ENCODE peak calls at places on chromosome 16, in four cellular contexts. W, E, O and F are unnamed samples.

GRCh38 chr16:70018254-70018653 is 67.1 kb downstream of the CLEC18A start:
- DNase-seq in O (peak), E (no peak), W (peak), F (peak)

GRCh38 chr16:774086-775001 is 13.8 kb downstream of the MSLN start:
- DNase-seq in E (no peak), O (no peak), W (no peak), F (no peak)

GRCh38 chr16:3401719-3402397 is 843 bp downstream of the ZNF174 start:
- DNase-seq in E (peak), W (peak), O (peak), F (peak)

GRCh38 chr16:29868396-29868795 is 5.4 kb upstream of the CDIPT start:
- DNase-seq in E (no peak), O (no peak), W (no peak), F (no peak)

GRCh38 chr16:50548659-50549560 is 714 bp downstream of the NKD1 start:
- DNase-seq in O (peak), W (peak), E (no peak), F (no peak)

GRCh38 chr16:81585785-81586184 is 141.2 kb downstream of the CMIP start:
- DNase-seq in E (no peak), O (no peak), W (peak), F (peak)

GRCh38 chr16:27237229-27238015 is 31.1 kb downstream of the NSMCE1 start:
- DNase-seq in E (no peak), W (peak), O (no peak), F (no peak)

GRCh38 chr16:11016993-11017392 is 72.6 kb downstream of the CLEC16A start:
- DNase-seq in O (peak), W (peak), E (no peak), F (no peak)

GRCh38 chr16:53829186-53829747 is 125.3 kb downstream of the FTO start:
- DNase-seq in W (no peak), O (peak), E (no peak), F (no peak)

GRCh38 chr16:58638148-58639036 is 8.8 kb upstream of the CNOT1 start:
- DNase-seq in E (no peak), W (peak), O (peak), F (peak)
- H3K4me2 ChIP-seq in E (no peak), W (no peak), O (peak), F (no peak)

GRCh38 chr16:89053725-89054029 is 40.0 kb upstream of the ACSF3 start:
- DNase-seq in W (no peak), O (no peak), E (no peak), F (no peak)

GRCh38 chr16:89051521-89052166 is 42.0 kb upstream of the ACSF3 start:
- DNase-seq in W (no peak), E (no peak), O (no peak), F (no peak)

GRCh38 chr16:89050868-89051311 is 42.8 kb upstream of the ACSF3 start:
- DNase-seq in W (no peak), O (no peak), E (no peak), F (no peak)

GRCh38 chr16:89052824-89053724 is 40.6 kb upstream of the ACSF3 start:
- DNase-seq in E (no peak), W (no peak), O (peak), F (no peak)

GRCh38 chr16:89052191-89052787 is 41.4 kb upstream of the ACSF3 start:
- DNase-seq in E (no peak), W (no peak), O (peak), F (no peak)
- H3K4me2 ChIP-seq in E (no peak), W (no peak), O (peak), F (no peak)

GRCh38 chr16:20883554-20884239 is 16.5 kb downstream of the DCUN1D3 start:
- DNase-seq in W (no peak), O (no peak), E (no peak), F (no peak)
- H3K4me2 ChIP-seq in W (no peak), O (peak), E (no peak), F (no peak)

GRCh38 chr16:88580371-88580770 is 10.2 kb downstream of the ZC3H18 start:
- DNase-seq in O (no peak), W (no peak), E (no peak), F (no peak)

GRCh38 chr16:88578446-88579313 is 8.5 kb downstream of the ZC3H18 start:
- DNase-seq in W (no peak), O (no peak), E (no peak), F (no peak)

GRCh38 chr16:88582912-88583575 is 12.8 kb downstream of the ZC3H18 start:
- DNase-seq in O (no peak), E (no peak), W (no peak), F (no peak)

GRCh38 chr16:88584676-88585075 is 14.5 kb downstream of the ZC3H18 start:
- DNase-seq in W (no peak), E (no peak), O (no peak), F (peak)

DNA sequence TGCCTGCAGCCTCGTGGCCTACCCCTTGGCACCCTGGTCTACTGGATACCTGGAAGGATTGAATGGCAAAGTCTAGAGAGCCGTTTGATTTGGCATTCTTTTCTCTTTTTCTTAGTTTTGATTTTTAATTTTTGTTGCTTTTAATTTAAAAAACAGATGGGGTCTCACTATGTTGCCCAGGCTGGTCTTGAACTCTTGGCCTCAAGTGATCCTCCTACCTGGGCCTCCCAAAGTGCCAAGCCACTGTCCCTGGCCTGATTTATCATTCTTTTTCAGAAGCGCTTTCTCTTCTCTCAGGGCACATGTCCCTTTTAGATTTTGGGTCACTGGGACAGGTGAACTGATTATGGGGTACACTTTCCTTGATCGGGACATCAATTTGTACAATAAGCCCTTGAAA is 10.8 kb downstream of the ZC3H18 start:
- DNase-seq in W (no peak), O (no peak), E (no peak), F (no peak)
- H3K4me2 ChIP-seq in W (no peak), O (no peak), E (no peak), F (no peak)

DNA sequence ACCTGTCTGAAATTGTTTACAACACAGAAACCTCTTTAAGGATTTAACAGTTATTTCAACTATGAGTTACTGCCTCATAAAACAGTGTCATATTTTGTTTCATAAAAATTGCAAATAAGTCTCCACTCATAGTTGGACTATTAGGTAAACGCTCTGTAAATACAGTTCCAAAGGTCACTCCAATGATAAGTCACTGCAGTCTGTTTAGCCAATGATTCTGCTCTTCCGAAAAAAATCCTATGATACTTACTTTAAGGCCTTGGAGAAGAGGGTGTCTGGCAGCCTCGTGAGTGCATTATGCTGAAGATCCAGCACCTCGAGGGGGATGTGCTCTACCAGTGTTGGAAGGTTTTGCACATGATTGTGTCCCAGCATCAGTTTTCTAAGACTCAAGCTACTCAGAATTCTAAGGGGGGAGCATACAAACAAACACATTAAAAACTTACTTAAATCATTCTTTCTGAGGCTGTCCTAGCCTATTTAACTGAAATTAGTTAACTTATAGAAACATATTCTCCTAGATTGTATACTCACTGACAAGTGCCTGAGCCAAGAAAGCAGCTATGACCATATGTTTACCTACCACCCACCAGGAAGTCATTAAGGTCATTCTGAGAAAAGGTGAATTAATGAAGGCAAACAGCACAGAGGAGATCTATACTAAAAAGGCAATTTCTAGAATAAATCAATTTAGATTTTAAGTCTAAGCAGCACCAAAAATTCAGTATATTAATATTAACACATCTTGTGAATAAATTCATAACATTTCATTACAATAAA is 41.1 kb downstream of the MARVELD3 start:
- DNase-seq in E (no peak), W (no peak), O (no peak), F (no peak)
- H3K4me2 ChIP-seq in E (no peak), W (no peak), O (no peak), F (no peak)

GRCh38 chr16:48126801-48127644 is 28.8 kb downstream of the ABCC12 start:
- DNase-seq in O (peak), E (no peak), W (peak), F (peak)
- H3K4me2 ChIP-seq in O (peak), E (no peak), W (no peak), F (no peak)